ENCODE peak calls at places on chromosomes 13 and 19, in nine cellular contexts. One of them, this sample, is unnamed.

GRCh38 chr13:22161871-22162270 is 491.0 kb downstream of the FGF9 start:
- DNase-seq in activated naive CD8-positive, alpha-beta T cell treated with anti-CD3 and anti-CD28 coated beads for 36 hours: no peak
- DNase-seq in astrocyte: no peak
- DNase-seq in T-cell: no peak
- DNase-seq in stimulated activated CD4-positive, alpha-beta T cell treated with anti-CD3 and anti-CD28 coated beads, Interleukin-2, amount 100 ng/mL, for 24 hours: no peak
- DNase-seq in mesendoderm: no peak
- DNase-seq in GOT3: no peak
- DNase-seq in BJ: no peak
- DNase-seq in fibroblast of lung: no peak
- DNase-seq in this sample: no peak

GRCh38 chr19:18086590-18087138 is at the start of gene IL12RB1:
- DNase-seq in activated naive CD8-positive, alpha-beta T cell treated with anti-CD3 and anti-CD28 coated beads for 36 hours: peak
- DNase-seq in astrocyte: no peak
- DNase-seq in T-cell: peak
- DNase-seq in stimulated activated CD4-positive, alpha-beta T cell treated with anti-CD3 and anti-CD28 coated beads, Interleukin-2, amount 100 ng/mL, for 24 hours: peak
- DNase-seq in mesendoderm: no peak
- DNase-seq in GOT3: no peak
- DNase-seq in BJ: no peak
- DNase-seq in fibroblast of lung: no peak
- DNase-seq in this sample: no peak

GRCh38 chr19:41413947-41414346 is 13.2 kb downstream of the B3GNT8 start:
- DNase-seq in activated naive CD8-positive, alpha-beta T cell treated with anti-CD3 and anti-CD28 coated beads for 36 hours: no peak
- DNase-seq in astrocyte: no peak
- DNase-seq in T-cell: no peak
- DNase-seq in stimulated activated CD4-positive, alpha-beta T cell treated with anti-CD3 and anti-CD28 coated beads, Interleukin-2, amount 100 ng/mL, for 24 hours: no peak
- DNase-seq in mesendoderm: no peak
- DNase-seq in GOT3: no peak
- DNase-seq in BJ: no peak
- DNase-seq in fibroblast of lung: no peak
- DNase-seq in this sample: no peak

GRCh38 chr19:16405091-16405490 is 66.7 kb downstream of the EPS15L1 start:
- DNase-seq in activated naive CD8-positive, alpha-beta T cell treated with anti-CD3 and anti-CD28 coated beads for 36 hours: no peak
- DNase-seq in astrocyte: no peak
- DNase-seq in T-cell: no peak
- DNase-seq in stimulated activated CD4-positive, alpha-beta T cell treated with anti-CD3 and anti-CD28 coated beads, Interleukin-2, amount 100 ng/mL, for 24 hours: no peak
- DNase-seq in mesendoderm: no peak
- DNase-seq in GOT3: no peak
- DNase-seq in BJ: no peak
- DNase-seq in fibroblast of lung: no peak
- DNase-seq in this sample: no peak

GRCh38 chr13:99721606-99722384 is 220.5 kb downstream of the TM9SF2 start:
- DNase-seq in activated naive CD8-positive, alpha-beta T cell treated with anti-CD3 and anti-CD28 coated beads for 36 hours: no peak
- DNase-seq in astrocyte: no peak
- DNase-seq in T-cell: no peak
- DNase-seq in stimulated activated CD4-positive, alpha-beta T cell treated with anti-CD3 and anti-CD28 coated beads, Interleukin-2, amount 100 ng/mL, for 24 hours: no peak
- DNase-seq in mesendoderm: no peak
- DNase-seq in GOT3: no peak
- DNase-seq in BJ: no peak
- DNase-seq in fibroblast of lung: peak
- DNase-seq in this sample: no peak

GRCh38 chr19:12374026-12374425 is 8.5 kb upstream of the ZNF442 start:
- DNase-seq in activated naive CD8-positive, alpha-beta T cell treated with anti-CD3 and anti-CD28 coated beads for 36 hours: no peak
- DNase-seq in astrocyte: no peak
- DNase-seq in T-cell: no peak
- DNase-seq in stimulated activated CD4-positive, alpha-beta T cell treated with anti-CD3 and anti-CD28 coated beads, Interleukin-2, amount 100 ng/mL, for 24 hours: no peak
- DNase-seq in mesendoderm: no peak
- DNase-seq in GOT3: no peak
- DNase-seq in BJ: no peak
- DNase-seq in fibroblast of lung: no peak
- DNase-seq in this sample: no peak

GRCh38 chr13:44921931-44922758 is 67.1 kb downstream of the NUFIP1 start:
- DNase-seq in activated naive CD8-positive, alpha-beta T cell treated with anti-CD3 and anti-CD28 coated beads for 36 hours: no peak
- DNase-seq in astrocyte: peak
- DNase-seq in T-cell: no peak
- DNase-seq in stimulated activated CD4-positive, alpha-beta T cell treated with anti-CD3 and anti-CD28 coated beads, Interleukin-2, amount 100 ng/mL, for 24 hours: no peak
- DNase-seq in mesendoderm: no peak
- DNase-seq in GOT3: peak
- DNase-seq in BJ: peak
- DNase-seq in fibroblast of lung: peak
- DNase-seq in this sample: no peak

GRCh38 chr13:45196622-45197021 is 4.2 kb downstream of the KCTD4 start:
- DNase-seq in activated naive CD8-positive, alpha-beta T cell treated with anti-CD3 and anti-CD28 coated beads for 36 hours: no peak
- DNase-seq in astrocyte: peak
- DNase-seq in T-cell: no peak
- DNase-seq in stimulated activated CD4-positive, alpha-beta T cell treated with anti-CD3 and anti-CD28 coated beads, Interleukin-2, amount 100 ng/mL, for 24 hours: no peak
- DNase-seq in mesendoderm: no peak
- DNase-seq in GOT3: no peak
- DNase-seq in BJ: no peak
- DNase-seq in fibroblast of lung: peak
- DNase-seq in this sample: no peak

GRCh38 chr19:10269333-10270179 is 1.4 kb upstream of the ICAM1 start:
- DNase-seq in activated naive CD8-positive, alpha-beta T cell treated with anti-CD3 and anti-CD28 coated beads for 36 hours: peak
- DNase-seq in astrocyte: no peak
- DNase-seq in T-cell: peak
- DNase-seq in stimulated activated CD4-positive, alpha-beta T cell treated with anti-CD3 and anti-CD28 coated beads, Interleukin-2, amount 100 ng/mL, for 24 hours: peak
- DNase-seq in mesendoderm: peak
- DNase-seq in GOT3: peak
- DNase-seq in BJ: no peak
- DNase-seq in fibroblast of lung: peak
- DNase-seq in this sample: peak

GRCh38 chr13:110643324-110643723 is 28.0 kb downstream of the NAXD start:
- DNase-seq in activated naive CD8-positive, alpha-beta T cell treated with anti-CD3 and anti-CD28 coated beads for 36 hours: no peak
- DNase-seq in astrocyte: no peak
- DNase-seq in T-cell: no peak
- DNase-seq in stimulated activated CD4-positive, alpha-beta T cell treated with anti-CD3 and anti-CD28 coated beads, Interleukin-2, amount 100 ng/mL, for 24 hours: no peak
- DNase-seq in mesendoderm: no peak
- DNase-seq in GOT3: no peak
- DNase-seq in BJ: no peak
- DNase-seq in fibroblast of lung: no peak
- DNase-seq in this sample: no peak

GRCh38 chr13:43805071-43805468 is 18.3 kb upstream of the ENOX1 start:
- DNase-seq in activated naive CD8-positive, alpha-beta T cell treated with anti-CD3 and anti-CD28 coated beads for 36 hours: no peak
- DNase-seq in astrocyte: peak
- DNase-seq in T-cell: no peak
- DNase-seq in stimulated activated CD4-positive, alpha-beta T cell treated with anti-CD3 and anti-CD28 coated beads, Interleukin-2, amount 100 ng/mL, for 24 hours: peak
- DNase-seq in mesendoderm: peak
- DNase-seq in GOT3: peak
- DNase-seq in BJ: no peak
- DNase-seq in fibroblast of lung: peak
- DNase-seq in this sample: no peak

GRCh38 chr13:41847216-41847615 is 113.7 kb downstream of the VWA8 start:
- DNase-seq in activated naive CD8-positive, alpha-beta T cell treated with anti-CD3 and anti-CD28 coated beads for 36 hours: no peak
- DNase-seq in astrocyte: no peak
- DNase-seq in T-cell: no peak
- DNase-seq in stimulated activated CD4-positive, alpha-beta T cell treated with anti-CD3 and anti-CD28 coated beads, Interleukin-2, amount 100 ng/mL, for 24 hours: no peak
- DNase-seq in mesendoderm: no peak
- DNase-seq in GOT3: no peak
- DNase-seq in BJ: no peak
- DNase-seq in fibroblast of lung: no peak
- DNase-seq in this sample: no peak